ENCODE peak calls at places on chromosomes 6 and 20, in ten cellular contexts. A is SJSA1; I is upper lobe of left lung; R is lower lobe of right lung; V is left lung; C is left ventricle myocardium inferior; H is PC-9; K is GM23248; O is CD8-positive, alpha-beta T cell; U is CD8-positive, alpha-beta memory T cell. E is an unnamed sample. For H3K9me3, the result is how much of the 10 kb centered on the place peaks cover.

GRCh38 chr6:43722920-43723565 is 35.5 kb upstream of the MRPS18A start:
- DNase-seq in A (no peak), I (no peak), R (no peak), V (no peak), C (no peak), H (no peak), K (peak), O (no peak), U (no peak), E (no peak)

GRCh38 chr6:39360378-39360777 is 37.9 kb upstream of the KCNK16 start:
- DNase-seq in A (no peak), I (no peak), R (no peak), V (no peak), C (no peak), H (no peak), K (no peak), O (no peak), U (no peak), E (no peak)

GRCh38 chr20:44176833-44177533 is 10.0 kb downstream of the JPH2 start:
- DNase-seq in A (no peak), I (no peak), R (no peak), V (no peak), C (no peak), H (peak), K (peak), O (no peak), U (no peak), E (peak)

GRCh38 chr6:32983493-32983848 is 15.1 kb downstream of the BRD2 start:
- DNase-seq in A (no peak), I (no peak), R (no peak), V (no peak), C (no peak), H (no peak), K (no peak), O (no peak), U (no peak), E (no peak)

GRCh38 chr6:100230115-100230975 is 234.4 kb downstream of the SIM1 start:
- DNase-seq in A (no peak), I (no peak), R (no peak), V (no peak), C (no peak), H (no peak), K (no peak), O (no peak), U (no peak), E (no peak)

GRCh38 chr20:401682-402495 is 6.2 kb upstream of the RBCK1 start:
- DNase-seq in A (no peak), I (no peak), R (no peak), V (no peak), C (no peak), H (peak), K (peak), O (no peak), U (no peak), E (no peak)

GRCh38 chr20:16580127-16580526 is 6.9 kb upstream of the KIF16B start:
- DNase-seq in A (no peak), I (no peak), R (no peak), V (no peak), C (no peak), H (peak), K (peak), O (no peak), U (no peak), E (no peak)

GRCh38 chr20:24364464-24364863 is 105.0 kb upstream of the SYNDIG1 start:
- DNase-seq in A (no peak), I (no peak), R (no peak), V (no peak), C (no peak), H (no peak), K (no peak), O (no peak), U (no peak), E (no peak)

GRCh38 chr6:36743538-36744441 is 46.2 kb downstream of the RAB44 start:
- DNase-seq in A (no peak), I (no peak), R (no peak), V (no peak), C (no peak), H (no peak), K (no peak), O (no peak), U (no peak), E (no peak)

GRCh38 chr6:28695671-28696537 is 170.2 kb downstream of the GPX5 start:
- DNase-seq in A (no peak), I (no peak), R (no peak), V (no peak), C (no peak), H (no peak), K (peak), O (no peak), U (no peak), E (no peak)

GRCh38 chr6:139028242-139028657 is 295 bp upstream of the ABRACL start:
- DNase-seq in A (no peak), I (no peak), R (no peak), V (no peak), C (no peak), H (no peak), K (peak), O (no peak), U (no peak), E (no peak)

GRCh38 chr6:68572525-68572924 is 62.6 kb upstream of the ADGRB3 start:
- DNase-seq in A (no peak), I (no peak), R (no peak), V (no peak), C (no peak), H (peak), K (peak), O (no peak), U (no peak), E (no peak)

GRCh38 chr6:100458841-100459154 is 5.9 kb downstream of the SIM1 start:
- DNase-seq in A (no peak), I (no peak), R (no peak), V (no peak), C (no peak), H (no peak), K (no peak), O (no peak), U (no peak), E (no peak)

GRCh38 chr6:106159531-106159940 is 73.4 kb downstream of the PRDM1 start:
- DNase-seq in A (peak), I (peak), R (no peak), V (no peak), C (no peak), H (peak), K (peak), O (no peak), U (no peak), E (no peak)

GRCh38 chr20:51400051-51400926 is 142.2 kb downstream of the NFATC2 start:
- DNase-seq in A (no peak), I (no peak), R (no peak), V (no peak), C (no peak), H (no peak), K (no peak), O (peak), U (peak), E (no peak)

GRCh38 chr6:15659181-15659580 is 3.6 kb downstream of the DTNBP1 start:
- DNase-seq in A (no peak), I (no peak), R (no peak), V (no peak), C (no peak), H (no peak), K (no peak), O (no peak), U (no peak), E (no peak)

GRCh38 chr6:112218563-112218962 is 35.8 kb downstream of the LAMA4 start:
- DNase-seq in A (no peak), I (peak), R (no peak), V (no peak), C (peak), H (no peak), K (peak), O (no peak), U (no peak), E (no peak)

GRCh38 chr6:5249451-5250122 is 11.2 kb downstream of the LYRM4 start:
- DNase-seq in A (no peak), I (no peak), R (no peak), V (no peak), C (no peak), H (no peak), K (peak), O (no peak), U (no peak), E (no peak)

GRCh38 chr6:111551521-111552231 is 54.0 kb downstream of the TRAF3IP2 start:
- DNase-seq in A (no peak), I (peak), R (peak), V (peak), C (no peak), H (peak), K (no peak), O (no peak), U (no peak), E (no peak)

GRCh38 chr6:25706314-25707014 is 48.1 kb upstream of the SLC17A4 start:
- DNase-seq in A (no peak), I (no peak), R (peak), V (no peak), C (peak), H (no peak), K (peak), O (no peak), U (no peak), E (no peak)

GRCh38 chr6:16273266-16273665 is 34.9 kb downstream of the GMPR start:
- DNase-seq in A (no peak), I (no peak), R (no peak), V (no peak), C (no peak), H (no peak), K (peak), O (no peak), U (no peak), E (no peak)

GRCh38 chr6:92762414-92763374 is 656.7 kb downstream of the EPHA7 start:
- DNase-seq in A (no peak), I (no peak), R (no peak), V (no peak), C (no peak), H (no peak), K (no peak), O (no peak), U (no peak), E (no peak)

GRCh38 chr6:36997811-36998722 is 7.4 kb upstream of the FGD2 start:
- DNase-seq in A (no peak), I (no peak), R (peak), V (no peak), C (peak), H (no peak), K (no peak), O (no peak), U (no peak), E (no peak)

GRCh38 chr20:59122377-59122932 is 41.2 kb upstream of the ZNF831 start:
- DNase-seq in A (no peak), I (no peak), R (no peak), V (no peak), C (no peak), H (no peak), K (no peak), O (peak), U (peak), E (no peak)

GRCh38 chr6:21604081-21604480 is 10.5 kb downstream of the SOX4 start:
- DNase-seq in A (no peak), I (no peak), R (no peak), V (no peak), C (no peak), H (no peak), K (no peak), O (no peak), U (no peak), E (no peak)

GRCh38 chr6:77026341-77026740 is 436.9 kb downstream of the HTR1B start:
- DNase-seq in A (no peak), I (no peak), R (no peak), V (no peak), C (no peak), H (no peak), K (no peak), O (no peak), U (no peak), E (no peak)

GRCh38 chr20:31256959-31257358 is 505 bp upstream of the DEFB115 start:
- DNase-seq in A (no peak), I (no peak), R (no peak), V (no peak), C (no peak), H (no peak), K (no peak), O (no peak), U (no peak), E (no peak)

GRCh38 chr20:31260326-31260932 is 3.0 kb downstream of the DEFB115 start:
- DNase-seq in A (no peak), I (no peak), R (no peak), V (no peak), C (no peak), H (peak), K (peak), O (no peak), U (no peak), E (no peak)

GRCh38 chr20:31257364-31257763 is at the start of gene DEFB115:
- DNase-seq in A (no peak), I (no peak), R (no peak), V (no peak), C (no peak), H (no peak), K (no peak), O (no peak), U (no peak), E (no peak)
- H3K9me3 ChIP-seq in A (under half), I (under half), R (under half), V (under half), C (under half), H (under half), K (under half), O (under half), U (under half), E (under half)

GRCh38 chr6:19137419-19138035 is 699.6 kb upstream of the ID4 start:
- DNase-seq in A (no peak), I (no peak), R (no peak), V (no peak), C (no peak), H (no peak), K (no peak), O (no peak), U (no peak), E (no peak)
- H3K9me3 ChIP-seq in A (under half), I (under half), R (under half), V (under half), C (under half), H (under half), K (under half), O (under half), U (under half), E (under half)

GRCh38 chr6:125970760-125971159 is 14.2 kb downstream of the HINT3 start:
- DNase-seq in A (no peak), I (no peak), R (no peak), V (no peak), C (no peak), H (no peak), K (no peak), O (no peak), U (no peak), E (no peak)
- H3K9me3 ChIP-seq in A (under half), I (under half), R (under half), V (under half), C (under half), H (under half), K (under half), O (under half), U (under half), E (under half)

GRCh38 chr6:7341989-7342742 is 29.2 kb upstream of the SSR1 start:
- DNase-seq in A (no peak), I (no peak), R (no peak), V (no peak), C (no peak), H (peak), K (peak), O (no peak), U (no peak), E (no peak)

GRCh38 chr6:7335519-7335918 is 22.5 kb upstream of the SSR1 start:
- DNase-seq in A (no peak), I (no peak), R (no peak), V (no peak), C (no peak), H (no peak), K (no peak), O (no peak), U (no peak), E (no peak)

GRCh38 chr6:7343546-7344475 is 30.8 kb upstream of the SSR1 start:
- DNase-seq in A (no peak), I (peak), R (no peak), V (no peak), C (no peak), H (no peak), K (no peak), O (no peak), U (no peak), E (no peak)

GRCh38 chr6:7338031-7338430 is 25.0 kb upstream of the SSR1 start:
- DNase-seq in A (no peak), I (no peak), R (no peak), V (no peak), C (no peak), H (no peak), K (peak), O (no peak), U (no peak), E (no peak)

DNA sequence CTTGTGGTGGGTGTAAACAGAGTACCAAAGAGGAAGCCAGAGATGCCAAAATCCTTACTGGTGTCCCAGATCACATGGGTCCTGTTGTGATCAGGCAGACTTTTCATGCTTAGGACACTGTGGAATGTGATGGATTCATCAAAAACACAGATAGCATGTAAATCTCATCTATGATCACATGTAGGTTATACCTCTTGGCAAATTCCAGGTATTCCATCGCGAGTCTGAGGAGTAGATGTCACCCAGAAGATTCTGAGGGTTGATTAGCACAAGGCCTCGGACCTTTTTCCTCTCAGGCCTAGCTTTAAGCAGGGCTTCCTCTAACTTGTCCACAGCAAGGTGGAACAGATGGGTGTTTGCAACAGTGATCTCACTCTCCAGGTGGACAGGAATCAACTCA is 28.3 kb upstream of the SSR1 start:
- DNase-seq in A (no peak), I (no peak), R (no peak), V (no peak), C (no peak), H (no peak), K (no peak), O (no peak), U (no peak), E (no peak)
- H3K9me3 ChIP-seq in A (under half), I (under half), R (under half), V (under half), C (under half), H (under half), K (under half), O (under half), U (under half), E (under half)

DNA sequence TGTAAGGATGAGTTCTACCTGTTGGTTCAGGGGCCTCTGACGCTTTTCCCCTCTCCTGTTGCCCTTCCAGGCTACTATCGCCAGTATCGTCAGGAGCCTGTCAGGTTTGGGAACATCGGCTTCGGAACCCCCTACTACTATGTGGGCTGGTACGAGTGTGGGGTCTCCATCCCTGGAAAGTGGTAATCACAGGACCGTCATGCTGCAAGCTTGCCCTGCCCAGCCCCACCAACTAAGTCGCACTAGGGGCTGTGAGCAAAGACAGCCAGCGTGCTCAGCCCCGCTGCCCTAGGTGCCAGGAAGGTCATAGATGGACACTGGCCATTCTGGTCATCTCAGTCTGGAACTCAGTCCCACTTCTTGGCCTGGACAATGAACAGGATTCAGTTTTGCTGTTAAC is 102.1 kb downstream of the FNDC1 start:
- DNase-seq in A (no peak), I (peak), R (no peak), V (no peak), C (no peak), H (no peak), K (no peak), O (no peak), U (no peak), E (no peak)
- H3K9me3 ChIP-seq in A (under half), I (under half), R (under half), V (under half), C (under half), H (under half), K (under half), O (under half), U (under half), E (under half)

GRCh38 chr6:2845880-2846208 is 4.2 kb upstream of the SERPINB1 start:
- DNase-seq in A (no peak), I (no peak), R (no peak), V (no peak), C (no peak), H (no peak), K (no peak), O (no peak), U (no peak), E (no peak)

GRCh38 chr6:2848851-2849250 is 7.2 kb upstream of the SERPINB1 start:
- DNase-seq in A (no peak), I (no peak), R (no peak), V (no peak), C (no peak), H (no peak), K (no peak), O (peak), U (peak), E (peak)

GRCh38 chr6:2843138-2843740 is 1.6 kb upstream of the SERPINB1 start:
- DNase-seq in A (no peak), I (no peak), R (no peak), V (no peak), C (no peak), H (peak), K (no peak), O (no peak), U (no peak), E (no peak)

GRCh38 chr6:2850480-2851150 is 9.0 kb upstream of the SERPINB1 start:
- DNase-seq in A (peak), I (no peak), R (no peak), V (no peak), C (no peak), H (no peak), K (peak), O (no peak), U (no peak), E (peak)

DNA sequence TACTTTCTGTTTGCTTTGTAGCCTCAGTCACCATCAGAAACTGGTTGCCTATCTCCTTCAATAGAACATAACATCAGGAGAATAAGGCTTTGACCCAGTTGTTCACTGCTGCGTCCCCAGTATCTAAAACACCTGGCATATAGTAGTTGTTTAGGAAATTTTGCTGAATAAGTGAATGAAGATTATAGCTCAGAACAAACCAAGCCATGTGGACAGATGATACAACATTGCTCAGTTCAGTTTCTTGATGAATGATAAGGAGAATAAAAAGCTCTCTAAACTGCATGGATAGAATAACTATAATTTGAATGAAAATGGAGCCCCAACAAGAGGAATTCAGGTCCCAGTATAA is 5.2 kb upstream of the SERPINB1 start:
- DNase-seq in A (no peak), I (no peak), R (no peak), V (no peak), C (no peak), H (no peak), K (no peak), O (no peak), U (no peak), E (no peak)
- H3K9me3 ChIP-seq in A (under half), I (under half), R (under half), V (under half), C (under half), H (under half), K (under half), O (under half), U (under half), E (under half)

GRCh38 chr20:39473533-39473932 is 511.4 kb downstream of the DHX35 start:
- DNase-seq in A (no peak), I (no peak), R (no peak), V (no peak), C (no peak), H (no peak), K (no peak), O (no peak), U (no peak), E (no peak)

GRCh38 chr20:39474829-39475228 is 512.7 kb downstream of the DHX35 start:
- DNase-seq in A (no peak), I (no peak), R (no peak), V (no peak), C (no peak), H (no peak), K (no peak), O (no peak), U (no peak), E (no peak)

GRCh38 chr20:39480644-39481043 is 518.5 kb downstream of the DHX35 start:
- DNase-seq in A (no peak), I (no peak), R (no peak), V (no peak), C (no peak), H (no peak), K (no peak), O (no peak), U (no peak), E (no peak)

GRCh38 chr20:39479196-39479810 is 517.2 kb downstream of the DHX35 start:
- DNase-seq in A (no peak), I (no peak), R (no peak), V (no peak), C (no peak), H (no peak), K (no peak), O (no peak), U (no peak), E (no peak)
- H3K9me3 ChIP-seq in A (under half), I (under half), R (under half), V (under half), C (under half), H (under half), K (under half), O (under half), U (under half), E (under half)

GRCh38 chr6:137191238-137191637 is 17.8 kb upstream of the IL22RA2 start:
- DNase-seq in A (no peak), I (no peak), R (no peak), V (no peak), C (no peak), H (no peak), K (no peak), O (no peak), U (no peak), E (no peak)
- H3K9me3 ChIP-seq in A (under half), I (under half), R (under half), V (under half), C (under half), H (under half), K (under half), O (under half), U (under half), E (under half)